ENCODE peak calls at places on chromosomes 11 and 22, in seven cellular contexts. V is astrocyte of the spinal cord, A is Peyer's patch, F is breast epithelium, K is AG04450, Q is H1, Y is AG09309. D is an unnamed sample.

GRCh38 chr11:21771097-21771496 is 421.8 kb upstream of the ANO5 start:
- DNase-seq in Q (no peak), V (no peak), A (no peak), Y (no peak), K (no peak), F (no peak), D (no peak)

GRCh38 chr22:38124236-38124974 is 13.9 kb upstream of the BAIAP2L2 start:
- DNase-seq in Y (no peak), F (no peak), V (no peak), K (no peak), Q (no peak), A (no peak), D (no peak)

GRCh38 chr11:78806214-78807004 is 231.7 kb upstream of the NARS2 start:
- DNase-seq in Q (no peak), F (no peak), Y (no peak), V (peak; percentile 31), A (peak; percentile 71), K (no peak), D (peak; percentile 73)

GRCh38 chr22:45804986-45805325 is 133.3 kb downstream of the ATXN10 start:
- DNase-seq in A (no peak), Y (peak; percentile 99), F (no peak), K (peak; percentile 92), V (peak; percentile 95), Q (no peak), D (no peak)

GRCh38 chr11:119832536-119832935 is 103.5 kb upstream of the NECTIN1 start:
- DNase-seq in Q (no peak), K (no peak), F (no peak), A (peak; percentile 84), Y (peak; percentile 3), V (no peak), D (no peak)

GRCh38 chr22:43883012-43883661 is 8.7 kb downstream of the PNPLA5 start:
- DNase-seq in A (peak; percentile 55), K (no peak), Y (no peak), Q (peak; percentile 65), F (peak; percentile 36), V (peak; percentile 68), D (no peak)

GRCh38 chr11:80521592-80521991 is 1080.8 kb upstream of the TENM4 start:
- DNase-seq in V (no peak), K (no peak), Q (no peak), F (no peak), Y (no peak), A (no peak), D (no peak)

GRCh38 chr11:94655291-94655690 is 88.1 kb downstream of the PIWIL4 start:
- DNase-seq in K (no peak), V (no peak), F (no peak), Y (no peak), A (no peak), Q (no peak), D (no peak)

GRCh38 chr22:20316844-20317401 is 2.9 kb downstream of the DGCR6L start:
- DNase-seq in A (peak; percentile 33), V (no peak), F (no peak), Q (no peak), Y (no peak), K (no peak), D (peak; percentile 17)

GRCh38 chr11:75639752-75640151 is 29.1 kb downstream of the MAP6 start:
- DNase-seq in A (peak; percentile 66), Y (no peak), Q (no peak), V (peak; percentile 59), F (peak; percentile 62), K (no peak), D (peak; percentile 48)

GRCh38 chr11:2930705-2931415 is 1.6 kb upstream of the PHLDA2 start:
- DNase-seq in A (peak; percentile 93), Q (peak; percentile 83), V (peak; percentile 54), Y (no peak), K (no peak), F (peak; percentile 93), D (peak; percentile 76)

GRCh38 chr11:128915148-128915519 is 24.0 kb downstream of the KCNJ5 start:
- DNase-seq in Y (no peak), Q (no peak), A (no peak), F (no peak), V (no peak), K (no peak), D (no peak)

GRCh38 chr11:46527586-46527985 is 66.2 kb downstream of the AMBRA1 start:
- DNase-seq in Q (no peak), K (no peak), F (no peak), Y (no peak), A (no peak), V (no peak), D (no peak)

GRCh38 chr11:69655479-69656394 is 14.8 kb downstream of the CCND1 start:
- DNase-seq in F (peak; percentile 43), A (no peak), K (no peak), Q (no peak), V (no peak), Y (no peak), D (no peak)

GRCh38 chr11:33696931-33697638 is 3.5 kb downstream of the C11orf91 start:
- DNase-seq in F (no peak), A (no peak), Y (no peak), K (no peak), V (no peak), Q (no peak), D (no peak)

GRCh38 chr22:50485221-50486131 is 1.2 kb upstream of the MIOX start:
- DNase-seq in Q (no peak), A (peak; percentile 75), F (no peak), V (no peak), K (no peak), Y (no peak), D (no peak)
- TF ChIP-seq CTCF in Q (no peak), A (no peak), F (no peak), V (no peak), K (no peak), Y (no peak), D (no peak)

GRCh38 chr11:63641727-63642126 is 27.5 kb upstream of the PLAAT3 start:
- DNase-seq in Q (no peak), K (no peak), F (no peak), V (peak; percentile 14), Y (peak; percentile 16), A (no peak), D (no peak)
- TF ChIP-seq CTCF in Q (no peak), K (no peak), F (no peak), V (no peak), Y (peak; percentile 14), A (no peak), D (no peak)

DNA sequence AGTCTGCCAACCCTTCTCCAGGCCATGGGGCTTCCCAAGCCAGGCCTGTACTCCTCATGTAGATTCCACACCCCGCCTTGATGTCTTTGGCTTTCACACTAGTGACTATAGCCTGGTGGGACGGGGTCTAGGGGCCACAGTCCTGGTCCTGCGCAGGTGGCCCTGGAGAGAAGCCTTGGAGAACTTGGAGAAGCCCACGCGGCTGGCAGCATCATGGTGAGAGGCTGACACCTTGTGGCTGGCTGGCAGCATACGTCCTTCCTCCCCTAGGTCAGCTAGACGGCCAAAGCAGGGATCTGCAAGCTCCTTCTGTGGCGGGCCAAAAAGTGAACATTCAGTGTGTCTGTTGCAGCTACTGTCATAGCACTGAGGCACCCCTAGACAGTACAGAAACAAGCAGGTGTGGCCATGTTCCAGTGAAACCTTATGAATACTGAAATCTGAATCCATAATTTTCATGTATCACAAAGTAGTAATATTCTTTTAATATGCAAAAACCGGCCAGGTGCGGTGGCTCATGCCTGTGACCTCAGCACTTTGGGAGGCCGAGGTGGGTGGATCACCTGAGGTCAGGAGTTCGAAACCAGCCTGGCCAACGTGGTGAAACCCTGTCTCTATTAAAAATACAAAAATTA is 42.0 kb downstream of the FAM83F start:
- DNase-seq in Q (peak; percentile 58), Y (peak; percentile 20), F (peak; percentile 54), V (peak; percentile 70), K (peak; percentile 58), A (peak; percentile 74), D (peak; percentile 63)
- TF ChIP-seq CTCF in Q (peak; percentile 98), Y (peak; percentile 89), F (peak; percentile 45), V (peak; percentile 91), K (peak; percentile 88), A (peak; percentile 66), D (peak; percentile 78)

GRCh38 chr22:36028646-36029405 is at the start of gene RBFOX2:
- DNase-seq in V (peak; percentile 99), Y (peak; percentile 87), F (peak; percentile 96), K (peak; percentile 94), Q (peak; percentile 84), A (peak; percentile 96), D (no peak)
- TF ChIP-seq CTCF in V (no peak), Y (no peak), F (no peak), K (no peak), Q (no peak), A (no peak), D (no peak)

DNA sequence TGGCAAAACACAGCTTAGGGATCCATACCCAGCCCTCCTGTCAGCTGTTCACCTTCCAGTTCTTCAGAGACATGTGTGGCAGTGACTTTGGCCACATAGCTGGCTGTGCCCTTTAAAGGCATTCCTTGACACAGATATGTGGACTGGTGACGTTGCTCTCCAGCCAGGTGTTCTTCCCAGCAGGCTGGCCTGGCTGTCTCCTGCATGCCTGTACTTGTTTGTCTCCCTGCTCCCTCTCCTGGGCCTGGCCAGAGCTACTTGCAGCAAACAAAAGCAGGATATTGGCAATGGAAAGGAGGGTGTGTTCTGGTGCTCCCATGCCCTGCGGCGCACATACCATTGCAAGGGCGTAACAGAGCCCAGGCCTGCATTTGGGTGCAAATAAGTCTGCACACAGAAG is 38.3 kb downstream of the PIK3IP1 start:
- DNase-seq in F (peak; percentile 88), A (peak; percentile 73), V (no peak), Q (no peak), K (no peak), Y (no peak), D (no peak)
- TF ChIP-seq CTCF in F (peak; percentile 17), A (peak; percentile 51), V (no peak), Q (no peak), K (no peak), Y (no peak), D (no peak)

GRCh38 chr11:115624065-115624464 is 119.8 kb upstream of the CADM1 start:
- DNase-seq in F (no peak), K (no peak), Y (no peak), Q (no peak), V (no peak), A (no peak), D (no peak)
- TF ChIP-seq CTCF in F (no peak), K (no peak), Y (no peak), Q (no peak), V (no peak), A (no peak), D (no peak)

DNA sequence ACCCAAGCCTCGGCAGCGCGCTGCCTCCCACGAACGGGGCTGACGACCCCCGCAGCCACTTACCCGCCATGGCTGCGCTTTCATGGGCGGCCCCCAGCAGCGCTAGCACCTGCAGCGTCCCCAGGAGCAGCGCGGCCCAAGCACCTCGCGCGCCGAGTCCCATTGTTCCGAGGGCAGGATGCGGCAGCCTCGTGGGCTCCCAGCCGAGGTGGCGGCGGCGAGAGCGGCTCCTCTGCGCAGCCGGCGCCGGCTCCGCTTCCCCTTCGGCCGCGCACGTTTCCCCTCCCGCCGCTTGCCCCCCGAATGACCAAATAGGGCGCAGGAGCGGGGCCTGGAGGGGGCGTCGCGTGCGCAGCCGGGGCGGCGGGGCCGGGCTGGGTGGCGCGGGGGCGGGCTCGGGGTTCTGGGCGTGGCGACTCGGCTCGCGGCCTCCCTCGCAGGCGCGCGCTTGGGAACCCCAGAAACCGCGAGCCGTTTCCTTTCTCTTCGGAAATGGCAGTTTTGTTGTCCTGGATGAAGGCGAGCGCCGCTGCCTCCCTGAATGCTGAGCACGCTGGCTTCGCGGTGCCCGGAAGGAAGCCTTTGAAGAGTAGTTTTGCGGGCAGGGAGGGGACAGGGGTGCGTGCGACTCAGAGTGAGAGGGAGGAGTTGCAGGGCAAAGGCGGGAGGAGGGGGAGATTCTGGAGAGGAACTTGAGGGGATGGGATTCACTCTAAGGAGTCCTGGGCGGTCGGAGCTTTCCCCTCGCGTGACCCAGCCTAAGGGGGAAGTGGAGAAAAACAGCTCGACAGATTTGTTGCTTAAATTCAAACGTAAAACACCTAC is at the start of gene TMEM123:
- DNase-seq in A (peak; percentile 94), V (peak; percentile 65), Q (peak; percentile 33), F (peak; percentile 67), Y (no peak), K (no peak), D (peak; percentile 77)
- TF ChIP-seq CTCF in A (no peak), V (no peak), Q (no peak), F (no peak), Y (no peak), K (no peak), D (no peak)